ENCODE peak calls at places on chromosomes 7 and 10, in seven cellular contexts. H is heart right ventricle, T is kidney, X is AG10803, U is esophagus squamous epithelium, G is astrocyte of the hippocampus, E is NCI-H1092. J is an unnamed sample.

GRCh38 chr10:119687192-119688032 is 36.2 kb downstream of the BAG3 start:
- DNase-seq in U (no peak), H (no peak), E (no peak), T (no peak), X (no peak), G (peak), J (no peak)

GRCh38 chr10:91418417-91418816 is 8.3 kb downstream of the HECTD2 start:
- DNase-seq in E (no peak), X (no peak), T (no peak), G (no peak), U (no peak), H (no peak), J (no peak)

GRCh38 chr10:24494777-24495176 is 228.9 kb downstream of the ARHGAP21 start:
- DNase-seq in H (no peak), U (no peak), E (no peak), G (no peak), T (no peak), X (no peak), J (no peak)

GRCh38 chr7:90933984-90934383 is 330.2 kb upstream of the FZD1 start:
- DNase-seq in U (no peak), E (no peak), H (no peak), G (no peak), X (no peak), T (no peak), J (no peak)

GRCh38 chr10:970311-971149 is 17.7 kb upstream of the GTPBP4 start:
- DNase-seq in X (peak), T (no peak), E (peak), H (no peak), U (no peak), G (no peak), J (no peak)

GRCh38 chr10:74593470-74593869 is 232.9 kb upstream of the KAT6B start:
- DNase-seq in G (peak), T (no peak), E (no peak), H (no peak), X (peak), U (no peak), J (no peak)

GRCh38 chr10:28871677-28872076 is 194.4 kb downstream of the BAMBI start:
- DNase-seq in E (no peak), H (no peak), X (no peak), U (no peak), G (no peak), T (no peak), J (no peak)

GRCh38 chr7:81846398-81846797 is 76.6 kb upstream of the HGF start:
- DNase-seq in X (peak), G (peak), T (no peak), E (no peak), H (peak), U (no peak), J (no peak)

GRCh38 chr10:132231656-132232552 is 45.2 kb downstream of the DPYSL4 start:
- DNase-seq in T (peak), E (no peak), U (no peak), X (no peak), G (no peak), H (no peak), J (no peak)

J was measured in cardiac septum.